ENCODE peak calls at places on chromosomes 2 and 18, in five cellular contexts. V is Peyer's patch, N is NCI-H1105, M is EH, G is NCI-H2029. U is an unnamed sample.

GRCh38 chr2:211867845-211868361 is 670.7 kb downstream of the ERBB4 start:
- DNase-seq in V (no peak), N (no peak), M (peak; percentile 4), G (no peak), U (no peak)

GRCh38 chr18:56748698-56749268 is 97.6 kb downstream of the WDR7 start:
- DNase-seq in V (no peak), N (peak; percentile 29), M (peak; percentile 48), G (no peak), U (peak; percentile 35)

GRCh38 chr2:232319117-232320037 is 59.2 kb upstream of the ALPP start:
- DNase-seq in V (peak; percentile 43), N (no peak), M (no peak), G (no peak), U (no peak)

GRCh38 chr2:118903489-118904215 is 38.3 kb upstream of the MARCO start:
- DNase-seq in V (no peak), N (no peak), M (no peak), G (no peak), U (no peak)

GRCh38 chr2:72695676-72696075 is 130.2 kb downstream of the EXOC6B start:
- DNase-seq in V (no peak), N (peak; percentile 16), M (no peak), G (peak; percentile 14), U (no peak)

GRCh38 chr18:25099838-25100393 is 252.1 kb downstream of the ZNF521 start:
- DNase-seq in V (no peak), N (no peak), M (peak; percentile 53), G (no peak), U (peak; percentile 7)

GRCh38 chr18:36786686-36787085 is 42.1 kb downstream of the TPGS2 start:
- DNase-seq in V (no peak), N (no peak), M (peak; percentile 89), G (no peak), U (peak; percentile 60)

GRCh38 chr2:100391735-100392515 is 25.5 kb downstream of the CHST10 start:
- DNase-seq in V (no peak), N (no peak), M (no peak), G (no peak), U (no peak)

GRCh38 chr2:144944506-144945230 is 424.7 kb upstream of the ZEB2 start:
- DNase-seq in V (no peak), N (no peak), M (peak; percentile 18), G (no peak), U (peak; percentile 34)

GRCh38 chr18:21550510-21550970 is 50.0 kb downstream of the ESCO1 start:
- DNase-seq in V (no peak), N (no peak), M (no peak), G (no peak), U (no peak)

GRCh38 chr2:218465987-218466633 is 47.2 kb downstream of the VIL1 start:
- DNase-seq in V (no peak), N (no peak), M (peak; percentile 52), G (no peak), U (peak; percentile 15)

GRCh38 chr2:17441055-17441771 is 77.0 kb downstream of the RAD51AP2 start:
- DNase-seq in V (no peak), N (no peak), M (no peak), G (no peak), U (no peak)

GRCh38 chr2:222651721-222652420 is 4.0 kb downstream of the FARSB start:
- DNase-seq in V (no peak), N (no peak), M (peak; percentile 73), G (no peak), U (peak; percentile 34)

GRCh38 chr2:218746960-218747359 is 35.0 kb upstream of the CYP27A1 start:
- DNase-seq in V (no peak), N (no peak), M (no peak), G (no peak), U (no peak)